ENCODE peak calls at places on chromosomes 13 and 19, in ten cellular contexts. M, P, D, K, N, E, Z, S, C and F are unnamed samples. For H3K4me1, the result is how much of the 10 kb centered on the place peaks cover.

GRCh38 chr13:58946274-58946673 is 1217.5 kb downstream of the DIAPH3 start:
- DNase-seq in M (no peak), P (no peak), D (no peak), K (no peak), N (no peak), E (no peak), Z (no peak), S (no peak), C (no peak), F (no peak)

GRCh38 chr13:114074671-114075315 is 57.6 kb downstream of the RASA3 start:
- DNase-seq in M (peak), P (no peak), D (peak), K (no peak), N (peak), E (no peak), Z (no peak), S (no peak), C (peak), F (no peak)

GRCh38 chr13:98977568-98978270 is at the start of gene DOCK9:
- DNase-seq in M (peak), P (peak), D (peak), K (no peak), N (peak), E (no peak), Z (peak), S (no peak), C (peak), F (peak)

GRCh38 chr19:1401138-1401888 is at the start of gene GAMT:
- DNase-seq in M (no peak), P (peak), D (no peak), K (no peak), N (no peak), E (no peak), Z (no peak), S (no peak), C (no peak), F (no peak)

GRCh38 chr13:42798118-42798517 is 16.7 kb downstream of the FAM216B start:
- DNase-seq in M (no peak), P (no peak), D (no peak), K (no peak), N (no peak), E (no peak), Z (no peak), S (no peak), C (no peak), F (no peak)

GRCh38 chr19:46495789-46496099 is at the start of gene PNMA8B:
- DNase-seq in M (peak), P (no peak), D (no peak), K (no peak), N (peak), E (no peak), Z (peak), S (no peak), C (no peak), F (no peak)

GRCh38 chr19:7905298-7905697 is 1.6 kb downstream of the MAP2K7 start:
- DNase-seq in M (peak), P (peak), D (no peak), K (no peak), N (no peak), E (no peak), Z (no peak), S (no peak), C (peak), F (no peak)

GRCh38 chr19:35718345-35719041 is 690 bp downstream of the KMT2B start:
- DNase-seq in M (peak), P (peak), D (no peak), K (peak), N (no peak), E (no peak), Z (peak), S (no peak), C (no peak), F (peak)

GRCh38 chr19:29278716-29279115 is 65.8 kb upstream of the UQCRFS1 start:
- DNase-seq in M (no peak), P (no peak), D (no peak), K (no peak), N (no peak), E (no peak), Z (no peak), S (no peak), C (no peak), F (no peak)

GRCh38 chr19:17703823-17704463 is 15.3 kb upstream of the MAP1S start:
- DNase-seq in M (no peak), P (peak), D (peak), K (peak), N (no peak), E (no peak), Z (peak), S (peak), C (no peak), F (peak)

GRCh38 chr13:113015826-113016525 is 47.0 kb downstream of the MCF2L start:
- DNase-seq in M (no peak), P (no peak), D (no peak), K (no peak), N (no peak), E (no peak), Z (no peak), S (no peak), C (no peak), F (no peak)

GRCh38 chr13:51270606-51271005 is 48.4 kb downstream of the FAM124A start:
- DNase-seq in M (no peak), P (no peak), D (no peak), K (no peak), N (no peak), E (no peak), Z (no peak), S (no peak), C (no peak), F (no peak)

GRCh38 chr13:87123987-87124784 is 547.0 kb upstream of the SLITRK5 start:
- DNase-seq in M (no peak), P (no peak), D (no peak), K (peak), N (no peak), E (no peak), Z (no peak), S (peak), C (no peak), F (no peak)

GRCh38 chr13:113927661-113928581 is 46.0 kb downstream of the C13orf46 start:
- DNase-seq in M (peak), P (peak), D (peak), K (no peak), N (peak), E (no peak), Z (no peak), S (no peak), C (peak), F (peak)

GRCh38 chr13:111900390-111901180 is 166.4 kb upstream of the SOX1 start:
- DNase-seq in M (no peak), P (no peak), D (no peak), K (no peak), N (peak), E (no peak), Z (peak), S (no peak), C (no peak), F (no peak)

GRCh38 chr13:75399168-75399878 is 82.6 kb downstream of the TBC1D4 start:
- DNase-seq in M (no peak), P (no peak), D (no peak), K (no peak), N (no peak), E (no peak), Z (no peak), S (no peak), C (no peak), F (no peak)

GRCh38 chr19:1567116-1567847 is 843 bp downstream of the MEX3D start:
- DNase-seq in M (no peak), P (peak), D (no peak), K (no peak), N (no peak), E (no peak), Z (no peak), S (no peak), C (no peak), F (peak)

GRCh38 chr19:35766571-35767104 is 8.7 kb downstream of the PROSER3 start:
- DNase-seq in M (peak), P (no peak), D (no peak), K (no peak), N (no peak), E (no peak), Z (no peak), S (no peak), C (no peak), F (no peak)

GRCh38 chr13:33244210-33244906 is 41.2 kb downstream of the STARD13 start:
- DNase-seq in M (no peak), P (no peak), D (no peak), K (no peak), N (no peak), E (no peak), Z (no peak), S (no peak), C (no peak), F (no peak)

GRCh38 chr19:14577264-14577663 is 5.4 kb upstream of the NDUFB7 start:
- DNase-seq in M (no peak), P (no peak), D (no peak), K (no peak), N (no peak), E (no peak), Z (no peak), S (no peak), C (no peak), F (no peak)

GRCh38 chr19:31340059-31341025 is 8.9 kb downstream of the TSHZ3 start:
- DNase-seq in M (no peak), P (no peak), D (no peak), K (no peak), N (no peak), E (no peak), Z (peak), S (no peak), C (no peak), F (no peak)

GRCh38 chr13:41188584-41188983 is 5.8 kb downstream of the KBTBD7 start:
- DNase-seq in M (no peak), P (no peak), D (no peak), K (no peak), N (no peak), E (no peak), Z (no peak), S (no peak), C (no peak), F (no peak)

GRCh38 chr19:5191091-5191490 is 149.5 kb downstream of the PTPRS start:
- DNase-seq in M (no peak), P (no peak), D (no peak), K (no peak), N (no peak), E (no peak), Z (no peak), S (no peak), C (no peak), F (no peak)

GRCh38 chr13:98301721-98302120 is 124.7 kb upstream of the RNF113B start:
- DNase-seq in M (no peak), P (no peak), D (no peak), K (no peak), N (no peak), E (no peak), Z (no peak), S (no peak), C (no peak), F (no peak)

GRCh38 chr13:40389081-40389641 is 277.3 kb downstream of the FOXO1 start:
- DNase-seq in M (no peak), P (no peak), D (no peak), K (no peak), N (no peak), E (peak), Z (no peak), S (no peak), C (no peak), F (no peak)

GRCh38 chr13:109160357-109160756 is 530.9 kb downstream of the MYO16 start:
- DNase-seq in M (no peak), P (no peak), D (no peak), K (no peak), N (no peak), E (no peak), Z (no peak), S (no peak), C (no peak), F (no peak)

GRCh38 chr13:109156181-109156935 is 526.9 kb downstream of the MYO16 start:
- DNase-seq in M (no peak), P (no peak), D (no peak), K (peak), N (no peak), E (no peak), Z (no peak), S (no peak), C (no peak), F (no peak)

GRCh38 chr13:109159650-109160309 is 530.4 kb downstream of the MYO16 start:
- DNase-seq in M (no peak), P (no peak), D (no peak), K (no peak), N (no peak), E (no peak), Z (no peak), S (no peak), C (no peak), F (no peak)

GRCh38 chr13:109157275-109157674 is 527.9 kb downstream of the MYO16 start:
- DNase-seq in M (no peak), P (no peak), D (no peak), K (no peak), N (no peak), E (no peak), Z (no peak), S (no peak), C (no peak), F (no peak)

GRCh38 chr13:109158383-109158782 is 529.0 kb downstream of the MYO16 start:
- DNase-seq in M (no peak), P (no peak), D (no peak), K (no peak), N (no peak), E (no peak), Z (no peak), S (no peak), C (no peak), F (no peak)
- H3K4me1 ChIP-seq in M (under half), P (under half), D (under half), K (half or more), N (under half), E (under half), Z (under half), S (under half), C (under half), F (under half)

DNA sequence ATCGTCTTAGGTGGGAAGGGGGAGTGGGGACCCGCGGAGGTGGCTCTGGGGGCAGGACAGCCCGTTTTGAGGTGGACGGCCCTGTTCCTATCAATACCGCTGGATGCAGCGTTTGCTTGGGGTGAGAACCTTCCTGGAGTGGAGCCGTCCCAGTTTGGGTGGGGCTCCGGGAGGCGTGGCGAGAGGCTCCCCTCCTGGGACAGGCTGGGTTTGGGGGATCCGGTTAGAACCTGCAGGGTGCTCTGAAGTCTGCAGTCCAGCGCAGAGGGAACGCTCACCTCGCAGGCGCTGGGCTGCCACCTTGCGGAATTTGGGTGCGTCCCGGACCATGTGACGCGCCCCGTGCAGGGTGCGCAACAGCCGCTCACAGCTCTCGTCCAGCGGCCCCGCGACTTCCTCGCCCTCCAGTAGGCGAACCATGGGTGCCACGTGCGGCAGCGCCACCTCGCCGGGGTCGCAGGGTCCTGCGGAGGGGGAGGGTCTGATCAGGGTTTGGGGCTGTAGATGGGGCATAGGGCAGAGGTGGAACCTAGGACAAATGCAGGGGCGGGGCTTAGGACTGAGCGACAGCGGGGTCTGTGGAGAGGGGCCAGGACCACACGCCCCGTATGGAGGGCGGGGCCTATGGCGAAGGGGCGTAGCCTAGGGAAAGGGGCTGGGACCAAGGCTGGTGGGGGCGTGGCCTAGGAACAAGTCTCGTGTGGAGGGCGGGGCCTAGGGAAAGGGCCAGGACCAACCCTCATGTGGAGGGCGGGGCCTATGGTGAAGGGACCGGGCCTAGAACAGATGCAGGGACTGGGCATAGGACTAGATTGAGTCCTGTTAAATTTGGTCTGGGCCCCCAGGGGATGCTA is 13.8 kb downstream of the SH2D3A start:
- DNase-seq in M (peak), P (peak), D (peak), K (peak), N (peak), E (peak), Z (peak), S (peak), C (peak), F (peak)
- TF ChIP-seq EP300 in M (no peak), P (peak), D (no peak), K (no peak), N (no peak), E (no peak), Z (peak), S (no peak), C (no peak), F (no peak)

GRCh38 chr19:3699071-3699740 is 1.1 kb downstream of the PIP5K1C start:
- DNase-seq in M (peak), P (peak), D (peak), K (no peak), N (peak), E (no peak), Z (no peak), S (no peak), C (peak), F (no peak)
- TF ChIP-seq POLR2A in M (no peak), P (peak), D (no peak), K (no peak), N (peak), E (peak), Z (no peak), S (no peak), C (no peak), F (no peak)

GRCh38 chr19:13082192-13083007 is 20.3 kb downstream of the LYL1 start:
- DNase-seq in M (no peak), P (no peak), D (no peak), K (peak), N (no peak), E (no peak), Z (no peak), S (peak), C (no peak), F (no peak)
- H3K4me1 ChIP-seq in M (under half), P (under half), D (under half), K (under half), N (half or more), E (under half), Z (under half), S (under half), C (under half), F (under half)

DNA sequence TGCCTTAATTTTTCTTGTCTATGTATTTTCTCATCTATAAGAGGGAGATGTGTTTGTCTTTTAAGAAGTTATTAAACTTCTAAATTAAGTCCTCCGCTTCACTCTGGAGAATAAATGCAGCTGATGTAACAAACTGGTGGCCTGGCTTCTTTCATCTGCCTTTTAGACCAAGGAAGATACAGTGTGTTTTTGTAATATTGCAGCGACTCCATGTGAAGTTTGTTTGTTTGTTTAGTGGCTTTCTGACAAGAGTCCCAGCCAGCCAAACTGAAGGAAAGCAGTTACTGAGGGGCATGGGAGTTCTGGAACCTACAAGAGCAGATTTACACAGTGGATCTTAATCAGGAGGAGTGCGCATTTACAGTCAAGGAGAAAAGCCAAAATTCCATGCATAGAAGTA is 56.4 kb downstream of the KLF12 start:
- DNase-seq in M (no peak), P (no peak), D (no peak), K (no peak), N (no peak), E (no peak), Z (no peak), S (no peak), C (no peak), F (no peak)
- TF ChIP-seq EP300 in M (no peak), P (no peak), D (no peak), K (no peak), N (peak), E (no peak), Z (no peak), S (no peak), C (no peak), F (no peak)

GRCh38 chr19:49766007-49766937 is 529 bp upstream of the AP2A1 start:
- DNase-seq in M (peak), P (peak), D (peak), K (peak), N (peak), E (peak), Z (peak), S (peak), C (peak), F (peak)
- TF ChIP-seq POLR2A in M (peak), P (peak), D (peak), K (peak), N (peak), E (peak), Z (peak), S (peak), C (no peak), F (no peak)

DNA sequence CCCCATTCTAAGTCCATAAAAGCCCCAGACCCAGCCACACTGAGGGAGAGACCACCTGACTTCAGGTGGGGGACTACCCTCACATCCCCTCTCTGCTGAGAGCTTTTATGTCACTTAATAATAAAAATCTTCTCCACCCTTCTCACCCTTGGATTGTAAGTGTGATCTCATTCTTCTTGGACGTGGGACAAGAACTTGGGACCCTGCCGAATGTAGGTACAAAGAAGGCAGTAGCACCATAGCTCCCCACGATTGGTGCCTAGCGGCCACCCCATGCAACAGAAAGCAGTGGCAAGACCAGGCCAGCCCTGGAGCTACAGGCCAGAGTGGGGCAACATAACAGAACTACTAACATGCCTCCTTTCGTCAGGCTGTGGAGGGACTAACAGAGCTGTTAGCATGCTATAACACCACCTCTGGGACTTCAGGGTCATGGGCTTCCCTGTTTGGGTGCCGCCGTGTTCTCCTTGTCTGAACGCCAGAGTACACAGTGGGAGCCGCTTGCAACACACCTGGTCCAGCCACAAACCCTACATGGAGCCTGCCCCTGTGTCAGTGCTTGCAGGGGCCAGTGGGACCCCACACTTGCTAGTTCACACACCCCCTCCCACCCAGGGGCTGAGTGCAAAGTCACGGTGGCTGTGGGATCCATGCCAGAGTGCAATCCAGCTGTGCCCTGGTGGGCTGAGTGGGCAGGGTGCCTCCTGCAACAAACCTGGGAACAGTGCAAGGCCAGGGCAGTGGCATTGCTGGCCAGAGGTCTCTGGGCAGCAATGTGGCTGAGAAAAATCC is 5.2 kb upstream of the FBXO17 start:
- DNase-seq in M (no peak), P (no peak), D (no peak), K (no peak), N (no peak), E (no peak), Z (no peak), S (peak), C (no peak), F (no peak)
- H3K4me1 ChIP-seq in M (under half), P (under half), D (under half), K (under half), N (under half), E (under half), Z (under half), S (under half), C (under half), F (under half)

DNA sequence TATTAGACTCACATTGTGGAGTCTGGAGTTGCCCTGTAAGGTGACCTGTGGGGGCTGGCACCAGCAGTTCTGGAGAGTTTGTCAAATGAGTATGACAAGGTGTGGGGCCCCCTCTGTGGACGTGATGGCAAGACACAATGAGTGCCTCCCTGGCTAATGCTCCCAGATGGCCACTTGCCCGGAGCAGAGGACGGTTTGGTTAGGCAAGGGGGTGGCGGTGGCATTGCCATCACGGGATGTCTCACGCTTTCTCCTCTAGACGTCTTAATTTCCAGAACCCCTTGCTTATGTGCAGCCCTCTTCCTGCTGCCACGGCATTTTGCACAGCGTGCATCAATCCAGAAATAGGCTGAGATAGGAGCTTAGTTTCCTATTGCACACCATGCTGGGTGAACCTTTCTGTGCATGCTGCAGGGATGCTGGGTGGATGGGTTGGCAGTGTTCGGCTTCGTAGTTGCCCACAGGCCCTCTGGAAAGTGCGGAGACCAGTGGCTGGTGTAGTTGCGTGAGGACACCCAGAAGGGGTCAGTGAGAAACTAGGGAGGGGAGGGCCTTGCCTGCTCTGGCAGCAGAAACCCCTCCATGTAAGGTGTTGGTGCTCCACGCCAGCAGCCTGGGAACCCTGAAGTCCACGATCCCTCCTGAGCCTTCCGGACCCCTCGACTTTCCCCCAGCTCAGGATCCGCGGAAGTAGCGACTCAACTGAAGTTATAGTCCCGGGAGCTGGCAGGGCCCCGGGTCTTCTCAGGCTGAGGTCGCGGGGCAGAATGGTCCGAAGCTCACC is 18.1 kb upstream of the LRP3 start:
- DNase-seq in M (peak), P (no peak), D (no peak), K (peak), N (no peak), E (no peak), Z (peak), S (peak), C (no peak), F (no peak)
- TF ChIP-seq EP300 in M (no peak), P (no peak), D (no peak), K (no peak), N (no peak), E (no peak), Z (no peak), S (no peak), C (no peak), F (no peak)